ENCODE peak calls at places on chromosome 3, in ten cellular contexts. K is Panc1, L is AG10803, H is fibroblast of mammary gland, W is gastrocnemius medialis, S is suprapubic skin, A is omental fat pad, P is cardiac muscle cell, M is GM06990, C is epithelial cell of proximal tubule. T is an unnamed sample.

GRCh38 chr3:44525060-44525459 is 29.9 kb upstream of the ZKSCAN7 start:
- DNase-seq in K (no peak), P (no peak), W (no peak), S (no peak), L (no peak), M (no peak), A (no peak), C (no peak), H (no peak), T (no peak)

GRCh38 chr3:185822221-185822956 is 2.5 kb downstream of the IGF2BP2 start:
- DNase-seq in C (peak), M (no peak), H (peak), S (no peak), P (peak), W (no peak), K (no peak), L (peak), A (no peak), T (no peak)

GRCh38 chr3:117217355-117217754 is 507.8 kb downstream of the TUSC7 start:
- DNase-seq in M (no peak), H (no peak), A (no peak), W (no peak), P (no peak), L (no peak), S (no peak), C (no peak), K (no peak), T (no peak)

GRCh38 chr3:19216669-19217337 is 68.5 kb downstream of the KCNH8 start:
- DNase-seq in A (peak), S (no peak), L (no peak), W (peak), P (peak), C (no peak), M (no peak), K (no peak), H (no peak), T (no peak)

GRCh38 chr3:173473237-173473636 is 75.7 kb downstream of the NLGN1 start:
- DNase-seq in K (no peak), M (no peak), P (no peak), W (no peak), L (no peak), C (no peak), S (no peak), A (no peak), H (no peak), T (no peak)

GRCh38 chr3:155270063-155270462 is 23.4 kb downstream of the STRIT1 start:
- DNase-seq in W (no peak), L (no peak), K (no peak), H (no peak), C (no peak), S (no peak), M (no peak), P (no peak), A (no peak), T (no peak)

GRCh38 chr3:11096266-11097135 is 57.8 kb upstream of the HRH1 start:
- DNase-seq in W (peak), C (peak), L (peak), K (no peak), M (no peak), A (peak), S (no peak), H (peak), P (peak), T (peak)

GRCh38 chr3:168216851-168217250 is 121.1 kb upstream of the GOLIM4 start:
- DNase-seq in M (no peak), L (no peak), W (no peak), P (no peak), H (no peak), C (no peak), A (no peak), K (no peak), S (no peak), T (no peak)

GRCh38 chr3:149648525-149648924 is 9.3 kb downstream of the WWTR1 start:
- DNase-seq in W (no peak), P (peak), C (no peak), H (peak), K (no peak), S (no peak), L (no peak), M (no peak), A (no peak), T (no peak)

GRCh38 chr3:50502584-50503423 is 630 bp downstream of the CACNA2D2 start:
- DNase-seq in S (no peak), P (no peak), H (no peak), C (no peak), A (no peak), K (no peak), L (no peak), M (no peak), W (no peak), T (no peak)

GRCh38 chr3:108493862-108494261 is 16.5 kb downstream of the MYH15 start:
- DNase-seq in L (no peak), A (no peak), P (no peak), W (no peak), M (no peak), K (no peak), H (no peak), C (no peak), S (no peak), T (no peak)

GRCh38 chr3:11774296-11774877 is 72.3 kb downstream of the TAMM41 start:
- DNase-seq in A (no peak), W (no peak), P (peak), K (no peak), M (no peak), C (no peak), H (peak), L (peak), S (no peak), T (no peak)

GRCh38 chr3:39125837-39126500 is 18.5 kb downstream of the TTC21A start:
- DNase-seq in K (no peak), P (peak), A (no peak), C (peak), S (no peak), W (no peak), M (no peak), L (peak), H (no peak), T (no peak)

GRCh38 chr3:190012314-190012782 is 108.3 kb downstream of the P3H2 start:
- DNase-seq in H (peak), K (peak), W (no peak), S (no peak), M (no peak), P (peak), C (peak), A (no peak), L (peak), T (no peak)

GRCh38 chr3:102156426-102156825 is 278.4 kb upstream of the ZPLD1 start:
- DNase-seq in K (no peak), M (no peak), W (no peak), C (peak), A (no peak), S (no peak), L (peak), P (peak), H (peak), T (no peak)

GRCh38 chr3:22117751-22118346 is 366.8 kb upstream of the ZNF385D start:
- DNase-seq in S (no peak), P (peak), W (no peak), A (no peak), K (peak), H (peak), C (no peak), L (peak), M (no peak), T (no peak)

GRCh38 chr3:14725564-14726420 is 50.9 kb downstream of the C3orf20 start:
- DNase-seq in A (no peak), C (no peak), M (no peak), L (peak), P (peak), H (peak), S (no peak), K (no peak), W (peak), T (no peak)

GRCh38 chr3:138114431-138114918 is 933 bp downstream of the DZIP1L start:
- DNase-seq in H (peak), S (no peak), L (peak), M (no peak), W (no peak), P (peak), K (no peak), C (no peak), A (no peak), T (no peak)

GRCh38 chr3:175743733-175744400 is 884.7 kb downstream of the NAALADL2 start:
- DNase-seq in A (no peak), C (peak), H (peak), M (no peak), K (peak), W (no peak), P (peak), S (no peak), L (peak), T (no peak)

GRCh38 chr3:181707980-181708379 is 3.7 kb upstream of the SOX2 start:
- DNase-seq in K (no peak), P (no peak), C (no peak), M (no peak), S (no peak), W (no peak), A (no peak), L (no peak), H (no peak), T (no peak)

GRCh38 chr3:42042747-42043115 is 48.4 kb upstream of the TRAK1 start:
- DNase-seq in M (no peak), A (no peak), S (no peak), C (no peak), L (peak), K (no peak), W (peak), H (no peak), P (peak), T (peak)

GRCh38 chr3:40294434-40294833 is 15.1 kb upstream of the EIF1B start:
- DNase-seq in A (no peak), W (no peak), K (no peak), P (no peak), S (no peak), H (no peak), M (no peak), C (no peak), L (no peak), T (no peak)

GRCh38 chr3:72887723-72888545 is at the start of gene GXYLT2:
- DNase-seq in L (peak), W (peak), M (peak), P (peak), C (no peak), K (no peak), A (no peak), S (no peak), H (peak), T (peak)

GRCh38 chr3:143265501-143266070 is 146.0 kb downstream of the CHST2 start:
- DNase-seq in S (no peak), H (peak), A (no peak), P (no peak), L (no peak), M (no peak), K (no peak), C (no peak), W (no peak), T (no peak)

GRCh38 chr3:149010504-149010951 is 19.2 kb downstream of the GYG1 start:
- DNase-seq in S (no peak), P (peak), L (no peak), K (no peak), W (no peak), H (no peak), A (no peak), M (no peak), C (no peak), T (no peak)

GRCh38 chr3:165462616-165463334 is 266.6 kb upstream of the SLITRK3 start:
- DNase-seq in H (peak), S (no peak), M (no peak), W (no peak), C (no peak), L (no peak), P (peak), K (no peak), A (no peak), T (no peak)

GRCh38 chr3:72310028-72310987 is 525.4 kb upstream of the PROK2 start:
- DNase-seq in M (peak), P (peak), L (peak), A (no peak), K (no peak), S (no peak), W (peak), C (no peak), H (peak), T (peak)

GRCh38 chr3:30418443-30418842 is 188.0 kb upstream of the TGFBR2 start:
- DNase-seq in L (no peak), S (no peak), H (peak), C (no peak), A (no peak), K (no peak), W (no peak), M (no peak), P (no peak), T (no peak)

GRCh38 chr3:24640330-24640877 is 145.8 kb upstream of the THRB start:
- DNase-seq in H (peak), K (no peak), M (no peak), A (no peak), P (peak), W (no peak), C (no peak), L (peak), S (no peak), T (no peak)

GRCh38 chr3:195893121-195893449 is 15.3 kb downstream of the TNK2 start:
- DNase-seq in K (no peak), A (no peak), M (no peak), S (no peak), W (peak), H (no peak), C (no peak), L (no peak), P (no peak), T (no peak)

GRCh38 chr3:27426926-27427325 is 57.3 kb downstream of the SLC4A7 start:
- DNase-seq in P (no peak), C (no peak), S (no peak), W (no peak), L (no peak), M (no peak), K (no peak), A (no peak), H (peak), T (no peak)

GRCh38 chr3:85864896-85865295 is 906.1 kb downstream of the CADM2 start:
- DNase-seq in A (no peak), W (no peak), L (no peak), S (no peak), C (no peak), P (no peak), K (no peak), H (no peak), M (no peak), T (no peak)

GRCh38 chr3:82954486-82954885 is 1193.0 kb upstream of the GBE1 start:
- DNase-seq in S (no peak), P (no peak), W (no peak), M (no peak), L (no peak), A (no peak), C (no peak), H (no peak), K (no peak), T (no peak)

GRCh38 chr3:72538070-72538745 is 310.0 kb downstream of the SHQ1 start:
- DNase-seq in M (peak), C (no peak), K (no peak), A (no peak), P (no peak), W (no peak), S (no peak), L (no peak), H (no peak), T (no peak)

DNA sequence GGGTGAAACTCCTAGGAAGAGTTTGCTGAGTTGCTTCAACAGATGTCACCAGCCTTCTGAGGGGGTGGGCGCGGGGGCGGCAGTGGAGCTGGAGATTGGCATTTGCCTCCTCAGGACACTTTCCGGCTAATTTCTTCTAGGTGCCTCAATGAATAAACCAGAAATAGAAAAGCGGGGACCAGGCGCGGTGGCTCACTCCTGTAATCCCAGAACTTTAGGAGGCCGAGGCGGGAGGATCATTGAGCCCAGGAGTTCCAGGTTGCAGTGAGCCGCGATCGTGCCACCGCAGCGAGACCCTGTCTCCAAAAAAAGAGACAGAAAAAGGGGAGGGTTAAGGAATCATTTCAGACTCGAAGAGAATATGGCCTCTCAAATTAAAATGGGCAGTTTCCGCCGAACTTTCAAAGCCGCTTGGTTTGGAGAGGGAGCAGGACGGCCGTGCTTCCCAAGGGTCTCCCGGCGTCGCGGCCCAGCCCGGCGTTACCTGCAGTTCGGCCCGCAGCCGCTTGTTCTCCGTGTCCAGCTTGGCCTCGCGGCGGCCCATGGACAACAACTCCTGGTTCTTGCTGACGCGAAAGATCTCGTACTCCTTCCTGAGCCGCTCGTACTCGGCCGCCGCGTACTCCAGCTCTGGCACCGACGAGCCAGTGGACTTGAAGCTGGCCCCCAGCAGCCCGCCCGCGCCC is 587 bp downstream of the NPHP3 start:
- DNase-seq in M (peak), K (no peak), P (peak), W (peak), C (no peak), A (peak), L (peak), S (peak), H (peak), T (peak)
- TF ChIP-seq CTCF in M (no peak), K (no peak), P (peak), W (peak), C (peak), A (no peak), L (peak), S (peak), H (peak), T (peak)

GRCh38 chr3:106208979-106209378 is 340.2 kb upstream of the CBLB start:
- DNase-seq in P (peak), W (no peak), L (peak), C (no peak), S (no peak), M (no peak), K (no peak), A (no peak), H (peak), T (no peak)
- TF ChIP-seq CTCF in P (peak), W (no peak), L (peak), C (peak), S (no peak), M (no peak), K (no peak), A (no peak), H (peak), T (peak)

GRCh38 chr3:89955141-89955540 is 847.7 kb downstream of the EPHA3 start:
- DNase-seq in W (no peak), L (no peak), S (no peak), M (no peak), A (no peak), P (no peak), H (no peak), C (no peak), K (no peak), T (no peak)
- TF ChIP-seq CTCF in W (no peak), L (no peak), S (no peak), M (no peak), A (no peak), P (no peak), H (no peak), C (no peak), K (no peak), T (no peak)

DNA sequence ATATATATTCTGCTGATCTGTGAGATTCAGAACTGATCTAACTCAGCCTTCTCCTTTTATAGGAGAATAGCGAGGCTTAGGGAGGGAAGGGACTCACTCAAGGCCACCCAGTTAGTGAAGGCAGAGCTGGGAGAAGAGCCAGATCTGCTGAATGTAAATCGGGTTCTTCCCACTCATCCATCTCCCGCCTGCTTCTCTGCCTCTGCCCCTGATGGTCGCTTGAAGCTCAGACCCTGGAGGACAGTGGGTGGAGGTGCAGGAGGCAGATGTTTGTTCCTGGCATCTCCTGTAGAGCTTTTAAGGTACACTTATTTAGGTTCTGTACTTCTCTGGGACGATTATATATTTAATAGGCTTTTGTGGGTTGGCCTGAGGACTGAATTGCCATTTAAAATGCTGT is 4.3 kb downstream of the PDIA5 start:
- DNase-seq in A (no peak), K (no peak), H (peak), L (no peak), P (peak), C (no peak), W (no peak), M (no peak), S (no peak), T (no peak)
- TF ChIP-seq CTCF in A (no peak), K (no peak), H (peak), L (peak), P (peak), C (no peak), W (no peak), M (no peak), S (no peak), T (no peak)

DNA sequence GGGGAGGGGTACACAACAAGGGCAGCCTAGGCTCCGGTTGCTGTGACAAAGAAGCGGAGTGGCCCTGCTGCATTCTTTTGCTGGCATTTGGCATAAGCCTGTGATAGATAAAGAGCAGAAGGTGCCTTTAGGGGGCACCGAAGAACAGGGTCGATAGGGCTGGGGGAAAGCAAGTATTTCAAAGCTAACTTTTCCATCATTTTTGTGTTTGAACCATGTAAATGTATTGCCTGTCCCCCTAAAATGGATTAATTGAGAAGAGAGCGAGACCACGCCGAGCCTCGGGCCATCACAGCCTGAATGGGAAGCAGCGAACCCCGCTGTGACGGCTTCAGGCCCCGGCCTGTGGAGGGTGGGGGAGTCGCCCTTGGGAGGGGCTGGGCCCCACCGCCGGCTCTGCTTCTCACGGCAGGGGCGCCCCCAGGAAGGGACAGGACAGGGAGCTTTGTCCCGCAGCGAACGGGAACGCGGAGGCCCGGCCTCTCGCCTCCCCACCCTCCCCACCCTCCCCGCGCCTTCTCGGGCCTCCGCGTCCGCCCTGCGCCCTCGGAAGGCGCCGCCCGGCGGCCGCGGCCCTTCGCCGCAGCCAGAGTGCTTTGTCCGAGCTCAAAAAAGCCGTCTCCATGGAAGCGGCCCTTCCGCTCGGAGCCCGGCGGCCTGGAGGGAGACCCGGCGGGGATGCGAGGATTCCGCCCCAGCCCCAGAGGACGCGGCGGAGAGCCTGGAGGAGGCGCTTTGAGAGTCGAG is 32.4 kb upstream of the ALDH1L1 start:
- DNase-seq in A (no peak), C (no peak), P (peak), W (peak), H (peak), S (no peak), L (peak), K (no peak), M (peak), T (no peak)
- TF ChIP-seq CTCF in A (no peak), C (peak), P (peak), W (peak), H (no peak), S (peak), L (no peak), K (peak), M (peak), T (peak)

GRCh38 chr3:126348308-126348920 is 8.8 kb downstream of the KLF15 start:
- DNase-seq in H (peak), M (no peak), W (peak), S (peak), A (no peak), C (no peak), K (no peak), P (peak), L (no peak), T (peak)
- TF ChIP-seq CTCF in H (peak), M (peak), W (no peak), S (no peak), A (no peak), C (peak), K (no peak), P (peak), L (peak), T (peak)

T was measured in osteocyte.